ENCODE peak calls at places on chromosomes 3 and 15, in ten cellular contexts. One of them, this sample, is unnamed.

GRCh38 chr3:154931484-154931883 is 148.6 kb upstream of the MME start:
- DNase-seq in fibroblast of lung: peak; percentile 1
- DNase-seq in GM06990: no peak
- DNase-seq in HL-60: no peak
- DNase-seq in spleen: no peak
- DNase-seq in testis: no peak
- DNase-seq in WERI-Rb-1: no peak
- DNase-seq in heart right ventricle: no peak
- DNase-seq in brain microvascular endothelial cell: no peak
- DNase-seq in suprapubic skin: no peak
- DNase-seq in this sample: no peak

GRCh38 chr3:10322355-10322715 is 1.4 kb upstream of the SEC13 start:
- DNase-seq in brain microvascular endothelial cell: no peak
- DNase-seq in spleen: no peak
- DNase-seq in GM06990: no peak
- DNase-seq in WERI-Rb-1: no peak
- DNase-seq in suprapubic skin: no peak
- DNase-seq in fibroblast of lung: no peak
- DNase-seq in HL-60: peak; percentile 43
- DNase-seq in testis: no peak
- DNase-seq in heart right ventricle: no peak
- DNase-seq in this sample: no peak

GRCh38 chr15:35208353-35208752 is 123.3 kb upstream of the NANOGP8 start:
- DNase-seq in testis: no peak
- DNase-seq in heart right ventricle: no peak
- DNase-seq in suprapubic skin: no peak
- DNase-seq in brain microvascular endothelial cell: no peak
- DNase-seq in fibroblast of lung: no peak
- DNase-seq in WERI-Rb-1: no peak
- DNase-seq in spleen: no peak
- DNase-seq in GM06990: no peak
- DNase-seq in HL-60: no peak
- DNase-seq in this sample: no peak

GRCh38 chr3:150605998-150606641 is 3.0 kb downstream of the SELENOT start:
- DNase-seq in HL-60: peak; percentile 61
- DNase-seq in GM06990: peak; percentile 35
- DNase-seq in suprapubic skin: no peak
- DNase-seq in testis: no peak
- DNase-seq in brain microvascular endothelial cell: no peak
- DNase-seq in WERI-Rb-1: no peak
- DNase-seq in fibroblast of lung: no peak
- DNase-seq in spleen: peak; percentile 67
- DNase-seq in heart right ventricle: no peak
- DNase-seq in this sample: no peak

GRCh38 chr3:144045766-144046165 is 74.1 kb downstream of the DIPK2A start:
- DNase-seq in brain microvascular endothelial cell: peak; percentile 14
- DNase-seq in fibroblast of lung: no peak
- DNase-seq in heart right ventricle: no peak
- DNase-seq in spleen: no peak
- DNase-seq in suprapubic skin: no peak
- DNase-seq in HL-60: no peak
- DNase-seq in GM06990: no peak
- DNase-seq in WERI-Rb-1: no peak
- DNase-seq in testis: no peak
- DNase-seq in this sample: no peak

GRCh38 chr15:38540516-38540915 is 24.1 kb downstream of the RASGRP1 start:
- DNase-seq in brain microvascular endothelial cell: no peak
- DNase-seq in WERI-Rb-1: no peak
- DNase-seq in heart right ventricle: no peak
- DNase-seq in suprapubic skin: no peak
- DNase-seq in fibroblast of lung: no peak
- DNase-seq in testis: no peak
- DNase-seq in HL-60: no peak
- DNase-seq in GM06990: no peak
- DNase-seq in spleen: no peak
- DNase-seq in this sample: no peak

GRCh38 chr3:48548731-48549705 is 7.6 kb downstream of the PFKFB4 start:
- DNase-seq in GM06990: peak; percentile 58
- DNase-seq in HL-60: peak; percentile 89
- DNase-seq in WERI-Rb-1: peak; percentile 83
- DNase-seq in spleen: peak; percentile 94
- DNase-seq in testis: peak; percentile 85
- DNase-seq in fibroblast of lung: peak; percentile 59
- DNase-seq in brain microvascular endothelial cell: peak; percentile 70
- DNase-seq in heart right ventricle: peak; percentile 87
- DNase-seq in suprapubic skin: peak; percentile 91
- DNase-seq in this sample: no peak

GRCh38 chr15:79090487-79091203 is at the start of gene RASGRF1:
- DNase-seq in WERI-Rb-1: peak; percentile 31
- DNase-seq in brain microvascular endothelial cell: no peak
- DNase-seq in suprapubic skin: no peak
- DNase-seq in heart right ventricle: no peak
- DNase-seq in fibroblast of lung: no peak
- DNase-seq in GM06990: peak; percentile 22
- DNase-seq in HL-60: no peak
- DNase-seq in spleen: no peak
- DNase-seq in testis: peak; percentile 21
- DNase-seq in this sample: no peak

GRCh38 chr15:40380636-40381035 is 1.9 kb upstream of the KNSTRN start:
- DNase-seq in HL-60: no peak
- DNase-seq in WERI-Rb-1: no peak
- DNase-seq in testis: no peak
- DNase-seq in heart right ventricle: no peak
- DNase-seq in GM06990: no peak
- DNase-seq in suprapubic skin: no peak
- DNase-seq in brain microvascular endothelial cell: no peak
- DNase-seq in spleen: no peak
- DNase-seq in fibroblast of lung: no peak
- DNase-seq in this sample: no peak

GRCh38 chr15:40381818-40382529 is 547 bp upstream of the KNSTRN start:
- DNase-seq in HL-60: no peak
- DNase-seq in brain microvascular endothelial cell: no peak
- DNase-seq in testis: no peak
- DNase-seq in heart right ventricle: no peak
- DNase-seq in GM06990: no peak
- DNase-seq in spleen: peak; percentile 53
- DNase-seq in suprapubic skin: no peak
- DNase-seq in WERI-Rb-1: no peak
- DNase-seq in fibroblast of lung: no peak
- DNase-seq in this sample: no peak

GRCh38 chr15:40379374-40379773 is 3.1 kb upstream of the KNSTRN start:
- DNase-seq in HL-60: no peak
- DNase-seq in GM06990: no peak
- DNase-seq in testis: no peak
- DNase-seq in fibroblast of lung: no peak
- DNase-seq in WERI-Rb-1: no peak
- DNase-seq in spleen: no peak
- DNase-seq in brain microvascular endothelial cell: no peak
- DNase-seq in suprapubic skin: no peak
- DNase-seq in heart right ventricle: no peak
- DNase-seq in this sample: no peak

GRCh38 chr15:40379853-40380252 is 2.7 kb upstream of the KNSTRN start:
- DNase-seq in GM06990: no peak
- DNase-seq in heart right ventricle: no peak
- DNase-seq in HL-60: peak; percentile 40
- DNase-seq in WERI-Rb-1: no peak
- DNase-seq in fibroblast of lung: peak; percentile 97
- DNase-seq in testis: peak; percentile 87
- DNase-seq in brain microvascular endothelial cell: peak; percentile 95
- DNase-seq in suprapubic skin: no peak
- DNase-seq in spleen: no peak
- DNase-seq in this sample: peak; percentile 72

DNA sequence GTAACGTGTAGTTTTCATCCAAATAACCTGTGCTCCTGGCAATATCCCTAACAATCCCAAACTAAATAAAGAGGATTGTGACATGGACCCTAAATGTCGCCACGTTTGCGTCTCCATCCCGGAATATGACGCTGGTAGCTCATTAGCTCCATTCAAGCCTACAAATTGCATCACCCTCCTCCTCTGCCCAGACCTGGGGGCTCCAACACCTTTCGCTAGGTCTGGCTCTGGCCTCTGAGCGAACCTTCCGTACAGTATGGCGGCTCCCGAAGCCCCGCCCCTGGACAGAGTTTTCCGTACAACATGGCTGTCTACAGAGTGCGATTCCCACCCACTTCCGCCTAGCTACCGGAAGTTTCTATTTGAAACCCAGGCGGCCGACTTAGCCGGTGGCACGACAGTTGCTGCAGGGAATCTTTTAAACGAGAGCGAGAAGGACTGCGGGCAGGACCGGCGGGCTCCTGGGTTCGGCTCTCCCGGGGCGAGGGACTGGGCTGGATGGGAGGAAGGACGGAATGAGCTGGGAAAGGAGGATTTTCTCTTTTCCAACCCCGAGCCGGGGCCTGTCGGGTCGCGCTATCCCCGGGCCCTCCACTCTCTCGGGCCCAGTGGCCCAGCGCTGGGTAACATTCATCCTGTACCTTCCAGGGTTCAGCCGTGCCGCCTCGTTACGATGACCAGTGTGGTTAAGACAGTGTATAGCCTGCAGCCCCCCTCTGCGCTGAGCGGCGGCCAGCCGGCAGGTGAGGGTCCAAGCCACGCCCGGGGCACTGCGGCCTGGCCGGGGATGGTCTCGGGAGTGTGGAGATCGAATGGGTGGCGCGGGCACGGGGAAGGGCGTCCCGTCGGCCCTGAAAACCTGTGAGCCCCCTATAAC is at the start of gene KNSTRN:
- DNase-seq in testis: peak; percentile 97
- DNase-seq in spleen: peak; percentile 96
- DNase-seq in suprapubic skin: peak; percentile 95
- DNase-seq in heart right ventricle: peak; percentile 88
- DNase-seq in brain microvascular endothelial cell: peak; percentile 93
- DNase-seq in HL-60: peak; percentile 94
- DNase-seq in WERI-Rb-1: peak; percentile 94
- DNase-seq in GM06990: peak; percentile 80
- DNase-seq in fibroblast of lung: peak; percentile 91
- DNase-seq in this sample: peak; percentile 69
- TF ChIP-seq CTCF in testis: no peak
- TF ChIP-seq CTCF in spleen: no peak
- TF ChIP-seq CTCF in suprapubic skin: no peak
- TF ChIP-seq CTCF in heart right ventricle: no peak
- TF ChIP-seq CTCF in brain microvascular endothelial cell: no peak
- TF ChIP-seq CTCF in HL-60: no peak
- TF ChIP-seq CTCF in WERI-Rb-1: no peak
- TF ChIP-seq CTCF in GM06990: no peak
- TF ChIP-seq CTCF in fibroblast of lung: no peak
- TF ChIP-seq CTCF in this sample: no peak

DNA sequence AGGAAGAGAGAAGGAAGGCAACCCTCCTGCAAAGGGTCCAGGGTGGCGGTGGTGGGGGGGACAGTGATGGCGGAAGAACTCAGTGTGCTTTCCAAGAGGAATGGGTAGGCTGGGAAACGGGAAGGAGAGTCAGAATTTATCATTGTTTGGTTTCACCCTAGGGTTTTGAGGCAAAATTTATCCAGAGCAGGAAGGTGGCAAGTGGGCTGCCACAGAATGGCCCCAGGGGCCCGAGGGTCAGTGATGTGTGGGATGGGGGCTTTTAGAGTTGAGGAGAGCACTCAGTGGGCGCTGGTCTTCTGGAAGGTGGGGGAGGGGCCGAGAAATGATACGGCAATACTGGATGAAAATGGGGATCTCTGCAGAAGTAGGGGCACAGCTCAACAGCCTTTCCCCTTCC is 581 bp downstream of the FAM131A start:
- DNase-seq in brain microvascular endothelial cell: no peak
- DNase-seq in GM06990: no peak
- DNase-seq in fibroblast of lung: no peak
- DNase-seq in heart right ventricle: no peak
- DNase-seq in suprapubic skin: no peak
- DNase-seq in HL-60: no peak
- DNase-seq in spleen: no peak
- DNase-seq in testis: no peak
- DNase-seq in WERI-Rb-1: no peak
- DNase-seq in this sample: no peak
- H3K4me3 ChIP-seq in brain microvascular endothelial cell: peak overlapping the region; percentile 34
- H3K4me3 ChIP-seq in GM06990: no peak overlapping the region
- H3K4me3 ChIP-seq in fibroblast of lung: no peak overlapping the region
- H3K4me3 ChIP-seq in heart right ventricle: peak overlapping the region; percentile 73
- H3K4me3 ChIP-seq in suprapubic skin: peak overlapping the region; percentile 37
- H3K4me3 ChIP-seq in HL-60: no peak overlapping the region
- H3K4me3 ChIP-seq in spleen: no peak overlapping the region
- H3K4me3 ChIP-seq in testis: peak overlapping the region; percentile 47
- H3K4me3 ChIP-seq in WERI-Rb-1: no peak overlapping the region
- H3K4me3 ChIP-seq in this sample: no peak overlapping the region

GRCh38 chr15:63379492-63380150 is 2.0 kb downstream of the CA12 start:
- DNase-seq in brain microvascular endothelial cell: no peak
- DNase-seq in WERI-Rb-1: no peak
- DNase-seq in suprapubic skin: no peak
- DNase-seq in HL-60: no peak
- DNase-seq in heart right ventricle: no peak
- DNase-seq in spleen: peak; percentile 32
- DNase-seq in testis: no peak
- DNase-seq in fibroblast of lung: no peak
- DNase-seq in GM06990: no peak
- DNase-seq in this sample: no peak

GRCh38 chr15:63380151-63380827 is 1.4 kb downstream of the CA12 start:
- DNase-seq in WERI-Rb-1: no peak
- DNase-seq in HL-60: no peak
- DNase-seq in fibroblast of lung: no peak
- DNase-seq in heart right ventricle: no peak
- DNase-seq in GM06990: no peak
- DNase-seq in spleen: no peak
- DNase-seq in brain microvascular endothelial cell: no peak
- DNase-seq in testis: no peak
- DNase-seq in suprapubic skin: no peak
- DNase-seq in this sample: no peak

GRCh38 chr15:63381301-63382192 is at the start of gene CA12:
- DNase-seq in brain microvascular endothelial cell: peak; percentile 35
- DNase-seq in heart right ventricle: peak; percentile 20
- DNase-seq in testis: peak; percentile 33
- DNase-seq in GM06990: peak; percentile 18
- DNase-seq in spleen: peak; percentile 79
- DNase-seq in HL-60: no peak
- DNase-seq in WERI-Rb-1: no peak
- DNase-seq in suprapubic skin: no peak
- DNase-seq in fibroblast of lung: peak; percentile 59
- DNase-seq in this sample: no peak

GRCh38 chr15:63380828-63381282 is 791 bp downstream of the CA12 start:
- DNase-seq in heart right ventricle: no peak
- DNase-seq in fibroblast of lung: peak; percentile 58
- DNase-seq in GM06990: no peak
- DNase-seq in suprapubic skin: no peak
- DNase-seq in spleen: no peak
- DNase-seq in WERI-Rb-1: no peak
- DNase-seq in HL-60: no peak
- DNase-seq in brain microvascular endothelial cell: no peak
- DNase-seq in testis: no peak
- DNase-seq in this sample: no peak

GRCh38 chr15:63378946-63379345 is 2.7 kb downstream of the CA12 start:
- DNase-seq in spleen: no peak
- DNase-seq in WERI-Rb-1: no peak
- DNase-seq in suprapubic skin: no peak
- DNase-seq in GM06990: no peak
- DNase-seq in fibroblast of lung: no peak
- DNase-seq in HL-60: no peak
- DNase-seq in brain microvascular endothelial cell: no peak
- DNase-seq in testis: no peak
- DNase-seq in heart right ventricle: no peak
- DNase-seq in this sample: no peak
- H3K27me3 ChIP-seq in spleen: peaks cover 62% of the 10 kb centered on the region
- H3K27me3 ChIP-seq in WERI-Rb-1: no peaks in the 10 kb centered on the region
- H3K27me3 ChIP-seq in suprapubic skin: no peaks in the 10 kb centered on the region
- H3K27me3 ChIP-seq in GM06990: no peaks in the 10 kb centered on the region
- H3K27me3 ChIP-seq in fibroblast of lung: no peaks in the 10 kb centered on the region
- H3K27me3 ChIP-seq in HL-60: peaks cover 15% of the 10 kb centered on the region
- H3K27me3 ChIP-seq in brain microvascular endothelial cell: no peaks in the 10 kb centered on the region
- H3K27me3 ChIP-seq in testis: no peaks in the 10 kb centered on the region
- H3K27me3 ChIP-seq in heart right ventricle: peaks cover 15% of the 10 kb centered on the region
- H3K27me3 ChIP-seq in this sample: no peaks in the 10 kb centered on the region

GRCh38 chr3:106860182-106860581 is 517.1 kb upstream of the CCDC54 start:
- DNase-seq in testis: no peak
- DNase-seq in WERI-Rb-1: no peak
- DNase-seq in GM06990: no peak
- DNase-seq in fibroblast of lung: no peak
- DNase-seq in spleen: no peak
- DNase-seq in brain microvascular endothelial cell: no peak
- DNase-seq in HL-60: no peak
- DNase-seq in suprapubic skin: no peak
- DNase-seq in heart right ventricle: no peak
- DNase-seq in this sample: no peak

GRCh38 chr3:106862067-106862466 is 515.2 kb upstream of the CCDC54 start:
- DNase-seq in brain microvascular endothelial cell: peak; percentile 72
- DNase-seq in testis: no peak
- DNase-seq in WERI-Rb-1: no peak
- DNase-seq in GM06990: no peak
- DNase-seq in spleen: no peak
- DNase-seq in heart right ventricle: no peak
- DNase-seq in HL-60: no peak
- DNase-seq in fibroblast of lung: peak; percentile 76
- DNase-seq in suprapubic skin: no peak
- DNase-seq in this sample: peak; percentile 9
- TF ChIP-seq CTCF in brain microvascular endothelial cell: peak; percentile 52
- TF ChIP-seq CTCF in testis: no peak
- TF ChIP-seq CTCF in WERI-Rb-1: no peak
- TF ChIP-seq CTCF in GM06990: no peak
- TF ChIP-seq CTCF in spleen: no peak
- TF ChIP-seq CTCF in heart right ventricle: peak; percentile 19
- TF ChIP-seq CTCF in HL-60: no peak
- TF ChIP-seq CTCF in fibroblast of lung: peak; percentile 25
- TF ChIP-seq CTCF in suprapubic skin: no peak
- TF ChIP-seq CTCF in this sample: peak; percentile 40

This sample was measured in kidney epithelial cell.